ENCODE peak calls at places on chromosomes 11 and 22, in eight cellular contexts. J is WTC11, R is K562, M is A549, X is HCT116, V is SK-N-SH, K is NB4, Z is H1. Q is an unnamed sample.

GRCh38 chr11:8735094-8735493 is 52.5 kb downstream of the RPL27A start:
- DNase-seq in J (no peak), R (no peak), M (no peak), X (no peak), V (no peak), K (no peak), Z (no peak), Q (no peak)

GRCh38 chr11:70191495-70192140 is 11.5 kb upstream of the FADD start:
- DNase-seq in J (peak), R (peak), M (peak), X (peak), V (peak), K (peak), Z (peak), Q (peak)

GRCh38 chr22:37163618-37164534 is 14.2 kb upstream of the IL2RB start:
- DNase-seq in J (no peak), R (no peak), M (no peak), X (no peak), V (no peak), K (peak), Z (no peak), Q (no peak)

GRCh38 chr11:61083601-61084147 is 18.6 kb upstream of the CD5 start:
- DNase-seq in J (no peak), R (no peak), M (no peak), X (no peak), V (no peak), K (no peak), Z (no peak), Q (no peak)

GRCh38 chr22:25399649-25400151 is 164.8 kb upstream of the GRK3 start:
- DNase-seq in J (no peak), R (no peak), M (no peak), X (no peak), V (no peak), K (peak), Z (no peak), Q (no peak)

GRCh38 chr11:110529043-110529442 is 99.3 kb downstream of the FDX1 start:
- DNase-seq in J (peak), R (peak), M (peak), X (peak), V (no peak), K (peak), Z (no peak), Q (no peak)

GRCh38 chr11:74672956-74673895 is 58.0 kb downstream of the CHRDL2 start:
- DNase-seq in J (no peak), R (peak), M (peak), X (no peak), V (peak), K (peak), Z (peak), Q (peak)

GRCh38 chr11:62394825-62395538 is 23.9 kb upstream of the SCGB1A1 start:
- DNase-seq in J (peak), R (peak), M (peak), X (peak), V (peak), K (peak), Z (peak), Q (peak)

GRCh38 chr11:123217897-123218296 is 22.8 kb upstream of the CLMP start:
- DNase-seq in J (no peak), R (no peak), M (no peak), X (no peak), V (no peak), K (no peak), Z (no peak), Q (no peak)

GRCh38 chr22:42304021-42304790 is 33.8 kb upstream of the TCF20 start:
- DNase-seq in J (no peak), R (no peak), M (no peak), X (no peak), V (no peak), K (no peak), Z (no peak), Q (no peak)

GRCh38 chr22:44033287-44033686 is 9.2 kb downstream of the PARVB start:
- DNase-seq in J (no peak), R (no peak), M (no peak), X (no peak), V (no peak), K (no peak), Z (no peak), Q (no peak)

DNA sequence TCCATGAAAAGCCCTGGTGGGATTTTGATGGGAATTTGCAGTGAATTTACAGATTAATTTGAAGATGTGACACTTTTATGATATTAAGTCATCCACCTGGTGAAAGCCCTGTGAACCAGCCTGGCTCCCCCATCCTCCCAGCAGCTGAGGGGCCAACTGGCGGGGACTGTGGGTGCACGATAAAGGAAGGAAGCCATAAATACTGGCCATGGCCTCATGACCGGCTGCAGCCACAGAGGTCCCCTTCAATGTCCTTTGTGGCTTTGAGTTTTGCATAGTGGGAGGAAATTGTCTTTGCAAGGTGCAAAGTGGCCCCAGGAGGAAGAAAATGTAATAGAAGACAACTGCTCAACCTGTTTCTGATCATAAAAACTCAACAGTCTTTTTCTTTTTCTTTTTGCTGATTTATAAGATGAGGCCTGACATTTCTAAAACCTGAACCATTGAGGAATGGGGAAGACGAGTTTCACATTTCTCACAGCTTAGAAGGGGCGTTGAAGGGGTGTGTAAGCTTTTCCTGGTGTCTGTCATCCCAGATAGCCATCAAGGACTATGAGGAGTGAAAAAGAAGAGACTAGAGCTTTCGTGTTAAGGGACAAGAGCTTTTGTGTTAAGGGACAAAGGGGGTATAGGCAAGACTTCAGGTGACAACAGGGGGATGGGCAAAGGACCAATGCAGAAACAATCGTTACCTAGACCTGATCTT is 6.3 kb upstream of the NDUFV1 start:
- DNase-seq in J (no peak), R (peak), M (no peak), X (no peak), V (no peak), K (peak), Z (no peak), Q (no peak)
- TF ChIP-seq MAX in J (no peak), R (peak), M (no peak), X (no peak), V (no peak), K (peak), Z (no peak), Q (no peak)

GRCh38 chr22:29757096-29757495 is 9.7 kb downstream of the ZMAT5 start:
- DNase-seq in J (no peak), R (no peak), M (no peak), X (no peak), V (no peak), K (no peak), Z (no peak), Q (no peak)
- TF ChIP-seq MAX in J (no peak), R (no peak), M (no peak), X (no peak), V (no peak), K (no peak), Z (no peak), Q (no peak)

DNA sequence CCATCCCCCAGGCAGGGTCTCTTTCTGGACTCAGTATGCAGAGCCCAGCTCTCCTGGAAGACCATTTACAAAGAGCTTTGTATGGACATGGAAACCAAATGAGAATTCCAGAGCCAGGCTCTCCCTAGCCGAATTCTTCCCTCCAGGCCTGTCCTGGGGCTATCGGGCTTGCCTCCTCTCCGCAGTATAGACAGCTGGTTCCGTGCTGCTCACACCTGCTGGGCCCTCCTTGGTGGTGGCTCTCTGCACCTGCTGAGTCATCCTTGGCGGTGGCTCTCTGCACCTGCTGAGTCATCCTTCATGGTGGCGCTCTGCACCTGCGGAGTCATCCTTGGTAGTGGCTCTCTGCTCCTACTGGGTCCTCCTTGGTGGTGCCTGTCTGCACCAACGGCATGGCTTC is 743.5 kb downstream of the BRD1 start:
- DNase-seq in J (no peak), R (no peak), M (peak), X (peak), V (no peak), K (no peak), Z (no peak), Q (no peak)
- TF ChIP-seq MAX in J (no peak), R (no peak), M (no peak), X (no peak), V (no peak), K (no peak), Z (no peak), Q (no peak)

GRCh38 chr22:20574920-20575353 is 67.5 kb downstream of the MED15 start:
- DNase-seq in J (no peak), R (no peak), M (no peak), X (no peak), V (no peak), K (no peak), Z (no peak), Q (no peak)
- TF ChIP-seq MAX in J (no peak), R (peak), M (no peak), X (no peak), V (no peak), K (no peak), Z (no peak), Q (no peak)

DNA sequence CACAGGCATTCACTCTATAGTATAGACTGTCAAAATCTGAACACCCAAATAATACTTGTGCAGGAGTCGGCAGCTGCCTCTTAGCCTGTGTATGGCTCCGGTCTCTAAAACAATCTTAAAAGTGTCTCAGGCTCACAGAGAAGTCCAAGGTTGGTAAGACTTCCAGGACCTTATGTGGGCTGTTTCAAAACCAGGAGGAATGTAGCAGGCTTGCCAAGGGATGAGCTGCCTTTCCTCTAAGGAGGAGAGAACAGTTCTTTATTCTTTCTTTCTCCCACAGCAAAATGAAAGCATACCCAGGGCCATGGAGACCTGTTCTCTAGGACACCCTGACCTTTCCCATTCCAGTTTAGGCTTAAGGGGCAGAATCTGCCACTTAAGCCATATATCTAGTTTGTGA is 176.5 kb downstream of the TRPC6 start:
- DNase-seq in J (no peak), R (no peak), M (no peak), X (no peak), V (no peak), K (no peak), Z (no peak), Q (no peak)
- TF ChIP-seq MAX in J (no peak), R (no peak), M (no peak), X (no peak), V (no peak), K (no peak), Z (no peak), Q (no peak)

GRCh38 chr11:119284344-119285157 is 32.4 kb downstream of the MCAM start:
- DNase-seq in J (no peak), R (peak), M (peak), X (peak), V (peak), K (peak), Z (no peak), Q (peak)
- TF ChIP-seq MAX in J (no peak), R (no peak), M (no peak), X (no peak), V (no peak), K (peak), Z (no peak), Q (no peak)

DNA sequence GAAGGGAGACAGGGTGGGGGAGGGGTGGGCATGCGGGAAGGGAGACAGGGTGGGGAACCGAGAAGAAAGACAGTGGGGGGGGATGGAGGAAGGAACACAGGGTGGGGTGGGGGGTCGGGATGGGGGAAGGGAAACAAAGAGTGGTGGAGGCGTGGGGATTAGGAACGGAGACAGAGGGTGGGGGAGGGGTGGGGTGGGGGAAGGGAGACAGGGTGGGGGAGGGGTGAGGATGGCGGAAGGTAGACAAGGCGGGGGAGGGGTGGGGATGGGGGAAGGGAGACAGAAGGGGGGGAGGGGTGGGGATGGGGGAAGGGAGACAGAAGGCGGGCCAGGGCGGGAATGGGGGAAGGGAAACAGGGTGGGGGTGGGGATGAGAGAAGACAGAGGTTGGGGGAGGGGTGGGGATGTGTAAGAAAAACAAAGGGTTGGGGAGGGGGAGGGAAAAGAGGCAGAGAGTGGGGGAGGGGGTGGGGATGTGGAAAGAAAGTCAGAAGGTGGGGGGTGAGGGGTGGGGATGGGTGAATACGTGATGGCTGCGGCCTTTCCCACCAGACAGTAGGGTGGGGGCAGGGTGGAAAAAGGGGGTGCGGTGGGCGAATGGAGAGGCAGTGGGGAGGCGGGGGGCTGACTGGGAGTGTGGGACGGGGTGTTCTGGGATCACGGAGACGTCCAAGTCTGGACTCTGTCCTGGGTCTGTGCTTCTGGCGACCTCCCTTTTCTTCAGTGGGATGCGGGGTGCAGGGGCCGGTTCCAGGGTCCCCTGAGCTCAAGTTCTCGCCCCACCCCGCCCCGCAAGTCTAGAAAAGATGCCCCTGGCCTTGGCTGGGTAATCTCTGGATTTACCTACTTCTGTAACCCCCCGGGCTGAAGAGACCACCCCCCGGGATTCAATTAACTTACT is 744 bp downstream of the PRAME start:
- DNase-seq in J (no peak), R (peak), M (peak), X (no peak), V (peak), K (no peak), Z (no peak), Q (no peak)
- TF ChIP-seq MAX in J (no peak), R (no peak), M (no peak), X (no peak), V (no peak), K (no peak), Z (no peak), Q (no peak)

GRCh38 chr11:23586188-23586587 is 725.9 kb upstream of the CCDC179 start:
- DNase-seq in J (no peak), R (no peak), M (no peak), X (no peak), V (no peak), K (no peak), Z (no peak), Q (no peak)

GRCh38 chr11:23590909-23591308 is 730.6 kb upstream of the CCDC179 start:
- DNase-seq in J (no peak), R (no peak), M (no peak), X (no peak), V (peak), K (no peak), Z (no peak), Q (no peak)

DNA sequence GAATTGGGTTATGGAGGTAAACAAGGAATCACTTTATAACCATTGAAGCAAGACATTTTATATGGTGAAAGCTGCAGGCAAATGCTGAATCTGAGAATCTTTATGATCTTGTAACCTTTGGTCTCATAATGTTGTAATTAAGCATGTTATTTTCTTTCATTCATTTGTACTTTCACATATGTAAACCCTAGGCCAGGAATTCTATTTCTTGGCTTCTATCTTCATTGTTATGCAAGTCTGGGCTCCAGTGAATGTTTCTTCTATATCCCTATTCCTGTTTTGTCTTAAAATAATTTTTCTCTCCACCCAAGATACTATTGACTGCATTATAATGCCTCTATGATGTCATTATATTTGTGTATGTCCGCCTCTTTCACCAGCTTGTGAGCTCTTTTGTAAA is 725.4 kb upstream of the CCDC179 start:
- DNase-seq in J (no peak), R (no peak), M (no peak), X (no peak), V (no peak), K (no peak), Z (no peak), Q (no peak)
- TF ChIP-seq MAX in J (no peak), R (no peak), M (no peak), X (no peak), V (no peak), K (no peak), Z (no peak), Q (no peak)

Q was measured in endothelial cell of umbilical vein.